ENCODE peak calls at places on chromosomes 5 and 9, in four cellular contexts. M, H, I and X are unnamed samples. For H3K27me3, the result is how much of the 10 kb centered on the place peaks cover.

GRCh38 chr5:96758621-96759020 is 49.1 kb downstream of the ERAP1 start:
- DNase-seq in M (no peak), H (peak), I (no peak), X (no peak)

GRCh38 chr5:66246621-66247020 is 102.5 kb downstream of the SREK1 start:
- DNase-seq in M (no peak), H (peak), I (peak), X (peak)

GRCh38 chr9:33905137-33905536 is 88.2 kb downstream of the UBE2R2 start:
- DNase-seq in M (no peak), H (no peak), I (no peak), X (no peak)

GRCh38 chr5:20224046-20224445 is 236.0 kb upstream of the CDH18 start:
- DNase-seq in M (no peak), H (no peak), I (no peak), X (peak)

GRCh38 chr5:60473654-60474053 is 226.3 kb downstream of the DEPDC1B start:
- DNase-seq in M (peak), H (no peak), I (no peak), X (no peak)

GRCh38 chr9:132235894-132236661 is 74.2 kb downstream of the NTNG2 start:
- DNase-seq in M (peak), H (peak), I (peak), X (peak)

GRCh38 chr9:109966643-109967368 is 186.8 kb downstream of the PALM2AKAP2 start:
- DNase-seq in M (no peak), H (no peak), I (no peak), X (no peak)

GRCh38 chr5:55154893-55155292 is 5.1 kb upstream of the GPX8 start:
- DNase-seq in M (no peak), H (peak), I (peak), X (peak)

GRCh38 chr5:133392448-133392847 is 219.9 kb downstream of the FSTL4 start:
- DNase-seq in M (no peak), H (no peak), I (no peak), X (no peak)

GRCh38 chr5:96324708-96325107 is 108.3 kb downstream of the PCSK1 start:
- DNase-seq in M (no peak), H (peak), I (peak), X (peak)

GRCh38 chr5:32880781-32881180 is 169.7 kb downstream of the NPR3 start:
- DNase-seq in M (no peak), H (peak), I (no peak), X (no peak)

GRCh38 chr5:159422371-159422770 is 92.1 kb upstream of the IL12B start:
- DNase-seq in M (no peak), H (peak), I (no peak), X (peak)

GRCh38 chr5:158773151-158773550 is 326.6 kb downstream of the EBF1 start:
- DNase-seq in M (peak), H (no peak), I (no peak), X (peak)

GRCh38 chr5:5105531-5105930 is 34.6 kb upstream of the ADAMTS16 start:
- DNase-seq in M (no peak), H (no peak), I (peak), X (no peak)

GRCh38 chr9:100670719-100671118 is 92.8 kb downstream of the CAVIN4 start:
- DNase-seq in M (peak), H (no peak), I (no peak), X (no peak)

GRCh38 chr5:103487253-103487652 is 75.3 kb downstream of the NUDT12 start:
- DNase-seq in M (no peak), H (peak), I (no peak), X (peak)

GRCh38 chr9:99115947-99116543 is 11.1 kb downstream of the TGFBR1 start:
- DNase-seq in M (peak), H (no peak), I (no peak), X (no peak)

GRCh38 chr5:120314201-120314600 is 149.9 kb upstream of the PRR16 start:
- DNase-seq in M (no peak), H (peak), I (no peak), X (peak)

GRCh38 chr5:110323832-110324231 is 402.6 kb downstream of the TMEM232 start:
- DNase-seq in M (no peak), H (no peak), I (no peak), X (no peak)

GRCh38 chr5:11046160-11046559 is 285.1 kb upstream of the DAP start:
- DNase-seq in M (peak), H (peak), I (peak), X (peak)

GRCh38 chr5:103503065-103503464 is 59.5 kb downstream of the NUDT12 start:
- DNase-seq in M (no peak), H (no peak), I (peak), X (peak)

GRCh38 chr5:57004800-57005199 is 52.9 kb upstream of the MIER3 start:
- DNase-seq in M (peak), H (no peak), I (peak), X (no peak)

GRCh38 chr5:86858452-86858851 is 240.7 kb downstream of the COX7C start:
- DNase-seq in M (no peak), H (no peak), I (no peak), X (no peak)

GRCh38 chr5:146947181-146947941 is 68.8 kb upstream of the PPP2R2B start:
- DNase-seq in M (peak), H (peak), I (peak), X (peak)

GRCh38 chr5:172002310-172002709 is 4.1 kb downstream of the FBXW11 start:
- DNase-seq in M (peak), H (no peak), I (peak), X (peak)

GRCh38 chr5:38867071-38867790 is 21.4 kb downstream of the OSMR start:
- DNase-seq in M (no peak), H (no peak), I (no peak), X (no peak)

GRCh38 chr9:38393128-38393809 is 767 bp downstream of the ALDH1B1 start:
- DNase-seq in M (peak), H (no peak), I (no peak), X (peak)

GRCh38 chr5:15966651-15967050 is 212.9 kb downstream of the MARCHF11 start:
- DNase-seq in M (no peak), H (peak), I (no peak), X (peak)

GRCh38 chr5:136155769-136156168 is 23.1 kb downstream of the SMAD5 start:
- DNase-seq in M (no peak), H (peak), I (no peak), X (no peak)

GRCh38 chr9:110969971-110970381 is 68.3 kb downstream of the LPAR1 start:
- DNase-seq in M (no peak), H (peak), I (peak), X (peak)

GRCh38 chr5:127898551-127899213 is 184.9 kb upstream of the SLC12A2 start:
- DNase-seq in M (no peak), H (peak), I (peak), X (peak)

GRCh38 chr5:76426391-76426802 is 23.3 kb downstream of the IQGAP2 start:
- DNase-seq in M (peak), H (no peak), I (no peak), X (no peak)

GRCh38 chr5:36374275-36374862 is 72.7 kb upstream of the RANBP3L start:
- DNase-seq in M (no peak), H (peak), I (peak), X (peak)

GRCh38 chr9:35816708-35817107 is 1.9 kb upstream of the HINT2 start:
- DNase-seq in M (peak), H (no peak), I (peak), X (peak)

GRCh38 chr9:34001308-34001707 is 47.4 kb downstream of the UBAP2 start:
- DNase-seq in M (no peak), H (no peak), I (no peak), X (no peak)

DNA sequence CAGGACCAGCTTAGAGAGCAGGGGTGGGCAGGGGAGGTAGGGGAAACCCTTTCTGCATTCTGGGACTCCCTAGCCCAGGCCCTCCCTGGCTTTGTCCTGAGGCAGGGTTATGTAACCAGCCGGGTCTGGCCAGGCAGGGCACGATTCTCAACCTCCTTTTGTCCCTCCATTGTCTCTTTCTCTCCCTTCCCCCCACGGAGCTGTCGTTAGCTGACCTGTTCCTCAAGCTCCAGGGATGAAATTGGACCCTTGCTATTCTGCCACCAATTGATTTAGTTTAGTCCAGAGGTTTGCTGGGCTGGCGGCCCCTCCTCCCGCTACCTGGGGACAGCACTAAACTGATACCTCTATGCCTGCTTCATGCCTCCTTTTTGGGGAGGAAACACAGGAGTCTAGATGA is 9.4 kb upstream of the NDST1 start:
- DNase-seq in M (peak), H (no peak), I (no peak), X (no peak)
- H3K9ac ChIP-seq in M (peak), H (peak), I (no peak), X (peak)

GRCh38 chr9:115263731-115264130 is 145.8 kb upstream of the TNC start:
- DNase-seq in M (no peak), H (peak), I (no peak), X (peak)
- H3K27me3 ChIP-seq in M (under half), H (under half), I (under half), X (under half)

DNA sequence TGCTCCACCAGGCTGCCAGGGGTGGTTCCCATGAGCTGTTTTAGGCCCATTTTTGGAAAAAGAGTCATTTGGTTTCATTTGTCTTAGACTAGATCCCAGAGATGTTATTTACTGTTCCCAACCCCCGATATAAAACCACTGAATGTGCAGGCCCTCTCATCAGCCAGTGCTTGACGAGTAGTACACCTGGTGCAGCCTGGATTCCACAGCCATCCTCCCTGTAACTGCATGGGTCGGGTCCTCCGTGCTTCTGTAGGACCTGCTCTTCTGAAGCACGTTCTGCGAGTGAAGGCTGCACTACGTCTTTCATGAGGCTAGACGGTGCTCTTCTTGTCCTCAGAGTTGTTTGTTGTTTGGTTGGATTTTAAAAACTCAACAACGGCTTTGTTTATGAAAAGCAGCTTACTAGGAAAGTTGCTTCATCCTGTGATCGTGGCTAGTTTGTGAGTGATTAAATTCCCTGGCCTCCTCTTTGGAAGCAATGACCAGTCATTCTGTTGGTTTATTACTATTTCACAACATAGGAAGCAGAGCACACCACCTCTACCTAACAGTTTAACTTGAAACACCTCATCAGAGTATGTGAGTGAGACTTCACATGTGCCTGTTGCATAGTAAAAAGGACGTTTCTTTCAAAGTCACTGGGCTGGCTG is 135.2 kb downstream of the AOPEP start:
- DNase-seq in M (no peak), H (peak), I (peak), X (peak)
- H3K9ac ChIP-seq in M (no peak), H (peak), I (peak), X (peak)

GRCh38 chr5:1889321-1890065 is 6.8 kb upstream of the IRX4 start:
- DNase-seq in M (no peak), H (no peak), I (no peak), X (no peak)
- H3K27me3 ChIP-seq in M (under half), H (half or more), I (half or more), X (under half)

GRCh38 chr9:79028101-79028500 is 543.7 kb upstream of the TLE4 start:
- DNase-seq in M (no peak), H (peak), I (peak), X (peak)

GRCh38 chr9:79020266-79020665 is 551.5 kb upstream of the TLE4 start:
- DNase-seq in M (no peak), H (no peak), I (no peak), X (no peak)

GRCh38 chr9:79021084-79021483 is 550.7 kb upstream of the TLE4 start:
- DNase-seq in M (no peak), H (no peak), I (peak), X (no peak)

GRCh38 chr9:79026311-79026710 is 545.5 kb upstream of the TLE4 start:
- DNase-seq in M (no peak), H (no peak), I (no peak), X (no peak)

GRCh38 chr9:79023134-79023577 is 548.6 kb upstream of the TLE4 start:
- DNase-seq in M (peak), H (peak), I (peak), X (peak)
- H3K9ac ChIP-seq in M (no peak), H (no peak), I (peak), X (no peak)

DNA sequence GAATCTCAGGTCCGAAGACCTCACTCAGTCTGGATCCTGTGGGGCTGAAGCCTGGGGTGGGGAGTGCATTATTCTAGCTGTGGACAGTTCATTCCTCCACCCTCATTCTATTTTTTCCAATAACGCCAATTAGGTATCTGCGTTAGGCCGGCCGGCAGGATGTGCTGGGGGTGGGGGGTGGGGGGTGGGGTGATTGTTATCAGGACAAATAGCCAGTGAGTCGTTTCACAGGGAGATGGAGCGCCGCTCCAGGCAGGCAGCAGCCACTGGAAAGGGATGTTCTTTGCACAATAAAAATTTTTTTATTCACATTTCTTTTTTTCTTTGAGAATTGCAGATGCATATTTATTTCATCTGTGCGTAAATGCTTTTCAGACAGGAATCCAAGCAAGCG is 4.0 kb downstream of the LMX1B start:
- DNase-seq in M (no peak), H (no peak), I (no peak), X (no peak)
- H3K27me3 ChIP-seq in M (half or more), H (half or more), I (under half), X (half or more)

GRCh38 chr9:76718166-76718565 is 46.1 kb upstream of the PCA3 start:
- DNase-seq in M (peak), H (no peak), I (no peak), X (no peak)
- H3K9ac ChIP-seq in M (no peak), H (no peak), I (no peak), X (no peak)

DNA sequence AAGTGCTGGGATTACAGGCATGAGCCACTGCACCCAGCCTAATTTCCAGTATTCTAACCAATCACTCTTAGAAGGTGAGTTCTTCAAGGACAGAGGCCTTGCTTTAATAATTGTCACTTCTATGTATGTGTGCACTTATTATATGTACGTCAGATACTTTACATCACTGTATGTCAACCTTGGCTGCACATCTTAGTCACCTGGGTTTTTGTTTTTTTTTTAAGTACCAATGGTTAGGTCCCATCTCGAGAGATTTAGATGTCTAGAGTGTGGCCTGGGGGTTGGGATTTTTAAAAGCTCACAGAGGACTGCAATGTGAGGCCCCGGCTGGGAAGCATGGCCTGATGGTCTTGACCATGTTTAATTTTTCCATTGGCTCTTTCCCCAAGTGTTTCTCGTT is 9.9 kb upstream of the GM2A start:
- DNase-seq in M (no peak), H (no peak), I (no peak), X (no peak)
- H3K27me3 ChIP-seq in M (under half), H (under half), I (under half), X (under half)

GRCh38 chr5:132259061-132259851 is 1.8 kb downstream of the PDLIM4 start:
- DNase-seq in M (no peak), H (peak), I (no peak), X (peak)
- H3K9ac ChIP-seq in M (no peak), H (peak), I (peak), X (peak)